ENCODE peak calls at places on chromosome 18, in four cellular contexts. F, I, G and X are unnamed samples.

GRCh38 chr18:79693561-79694205 is 14.1 kb downstream of the CTDP1 start:
- DNase-seq in F (no peak), I (no peak), G (peak; percentile 52), X (no peak)

GRCh38 chr18:63553117-63553516 is 10.9 kb downstream of the SERPINB12 start:
- DNase-seq in F (peak; percentile 93), I (no peak), G (no peak), X (no peak)

GRCh38 chr18:62585274-62586147 is 62.7 kb downstream of the ZCCHC2 start:
- DNase-seq in F (no peak), I (no peak), G (no peak), X (no peak)

GRCh38 chr18:64037812-64038414 is 68.0 kb downstream of the SERPINB8 start:
- DNase-seq in F (peak; percentile 52), I (no peak), G (no peak), X (peak; percentile 49)

GRCh38 chr18:44568343-44568742 is 112.3 kb upstream of the SETBP1 start:
- DNase-seq in F (peak; percentile 17), I (no peak), G (no peak), X (no peak)

GRCh38 chr18:59051470-59052165 is 88.1 kb upstream of the SEC11C start:
- DNase-seq in F (peak; percentile 18), I (no peak), G (no peak), X (no peak)

GRCh38 chr18:31241900-31242409 is 76.0 kb upstream of the DSG1 start:
- DNase-seq in F (no peak), I (no peak), G (no peak), X (no peak)

GRCh38 chr18:75824661-75825060 is 397.2 kb upstream of the SMIM21 start:
- DNase-seq in F (no peak), I (no peak), G (no peak), X (no peak)

GRCh38 chr18:43719264-43719795 is 442.0 kb upstream of the SYT4 start:
- DNase-seq in F (peak; percentile 60), I (no peak), G (no peak), X (no peak)

GRCh38 chr18:70329076-70329475 is 40.2 kb downstream of the SOCS6 start:
- DNase-seq in F (no peak), I (no peak), G (no peak), X (no peak)
- H3K4me3 ChIP-seq in F (peak overlapping the region; percentile 30), I (no peak overlapping the region), G (no peak overlapping the region), X (no peak overlapping the region)

DNA sequence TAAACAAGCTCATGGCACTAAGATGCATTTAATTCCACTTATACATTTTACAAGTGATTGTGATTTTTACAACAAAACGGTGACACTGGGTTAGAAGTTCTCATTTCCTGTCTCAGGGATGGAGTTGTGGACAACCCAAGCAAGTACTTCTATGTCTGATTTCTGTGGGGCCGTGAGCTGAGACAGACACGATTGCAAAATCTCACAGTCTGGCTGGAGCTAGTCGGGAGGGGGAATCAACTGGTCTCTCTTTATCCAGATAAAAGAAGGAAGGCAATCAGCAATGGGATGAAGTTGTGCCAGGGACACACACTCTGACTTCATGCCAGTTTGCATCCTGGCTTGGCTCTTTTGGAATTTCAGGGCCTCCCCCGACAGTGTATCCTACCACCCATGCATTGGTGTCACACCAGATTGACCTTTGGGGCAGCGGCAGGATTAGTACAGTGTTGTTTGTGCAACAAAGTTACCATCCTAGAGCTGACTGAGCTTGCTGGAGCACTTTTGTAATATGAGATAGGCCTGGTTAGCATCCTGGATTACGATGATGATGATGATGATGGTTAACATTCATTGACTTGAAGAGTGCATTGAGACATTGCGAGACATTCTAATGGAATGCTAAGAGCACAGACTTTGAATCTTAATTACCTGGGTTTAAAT is 98.8 kb downstream of the CTAGE1 start:
- DNase-seq in F (no peak), I (no peak), G (no peak), X (no peak)
- H3K4me3 ChIP-seq in F (no peak overlapping the region), I (no peak overlapping the region), G (no peak overlapping the region), X (no peak overlapping the region)

GRCh38 chr18:7566587-7567486 is at the start of gene PTPRM:
- DNase-seq in F (peak; percentile 96), I (peak; percentile 78), G (peak; percentile 93), X (peak; percentile 46)

GRCh38 chr18:7566244-7566586 is 901 bp upstream of the PTPRM start:
- DNase-seq in F (no peak), I (no peak), G (no peak), X (no peak)

GRCh38 chr18:7565677-7566076 is 1.4 kb upstream of the PTPRM start:
- DNase-seq in F (peak; percentile 6), I (no peak), G (no peak), X (no peak)

GRCh38 chr18:7568426-7568825 is 1.3 kb downstream of the PTPRM start:
- DNase-seq in F (peak; percentile 69), I (no peak), G (peak; percentile 44), X (no peak)

DNA sequence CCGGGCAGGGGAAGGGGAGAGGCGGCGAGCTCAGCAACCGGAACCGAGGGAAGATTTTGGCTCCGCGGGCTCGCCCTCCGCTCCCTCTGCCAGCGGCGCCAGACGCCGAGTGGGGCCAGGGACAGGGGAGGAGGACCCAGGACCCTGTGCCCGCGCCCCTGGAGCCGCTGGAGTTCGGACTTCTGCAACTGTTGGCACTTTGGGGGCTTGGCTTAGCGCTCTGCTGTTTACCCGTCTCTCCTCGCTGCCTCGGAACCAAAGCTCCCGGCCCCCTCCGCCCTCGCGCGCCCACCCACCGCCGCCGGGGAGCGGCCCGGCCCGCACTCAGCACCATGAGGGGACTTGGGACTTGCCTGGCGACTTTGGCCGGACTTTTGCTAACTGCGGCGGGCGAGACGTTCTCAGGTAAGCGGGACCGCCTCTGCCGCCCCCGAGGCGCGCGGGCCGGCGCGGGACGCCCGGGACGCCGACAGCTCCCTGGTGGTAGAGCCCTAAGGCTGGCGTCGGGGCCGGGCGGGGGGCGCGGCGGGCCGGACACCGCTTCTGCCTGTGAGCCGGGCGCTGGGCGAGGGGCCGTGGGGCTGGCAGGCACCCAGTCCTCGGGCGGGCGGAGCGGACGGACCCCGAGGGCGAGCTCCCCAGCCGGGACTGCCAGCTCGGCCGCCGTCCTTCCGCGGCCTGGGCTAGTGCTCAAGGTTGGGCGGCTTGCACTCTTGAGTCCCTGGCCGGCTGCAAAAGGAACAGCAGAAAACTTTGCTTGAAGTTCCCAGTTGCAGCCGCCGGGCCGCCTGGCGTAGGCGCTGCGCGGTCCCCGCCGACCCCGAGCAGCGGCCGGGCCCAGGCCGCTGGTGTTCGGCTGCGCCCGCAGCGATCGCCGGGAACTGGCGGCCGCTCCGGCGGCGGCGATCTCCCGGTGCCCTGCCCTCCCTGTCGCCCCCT is 640 bp downstream of the PTPRM start:
- DNase-seq in F (peak; percentile 75), I (peak; percentile 59), G (peak; percentile 48), X (no peak)
- H3K4me3 ChIP-seq in F (peak overlapping the region; percentile 93), I (peak overlapping the region; percentile 77), G (peak overlapping the region; percentile 84), X (no peak overlapping the region)

GRCh38 chr18:51030537-51031258 is 685 bp downstream of the SMAD4 start:
- DNase-seq in F (peak; percentile 87), I (peak; percentile 61), G (peak; percentile 78), X (peak; percentile 66)

GRCh38 chr18:51028201-51028805 is 1.7 kb upstream of the SMAD4 start:
- DNase-seq in F (peak; percentile 23), I (no peak), G (no peak), X (peak; percentile 67)

GRCh38 chr18:51029694-51030536 is at the start of gene SMAD4:
- DNase-seq in F (peak; percentile 98), I (peak; percentile 97), G (peak; percentile 96), X (peak; percentile 97)

GRCh38 chr18:51029378-51029693 is 677 bp upstream of the SMAD4 start:
- DNase-seq in F (no peak), I (no peak), G (no peak), X (no peak)

DNA sequence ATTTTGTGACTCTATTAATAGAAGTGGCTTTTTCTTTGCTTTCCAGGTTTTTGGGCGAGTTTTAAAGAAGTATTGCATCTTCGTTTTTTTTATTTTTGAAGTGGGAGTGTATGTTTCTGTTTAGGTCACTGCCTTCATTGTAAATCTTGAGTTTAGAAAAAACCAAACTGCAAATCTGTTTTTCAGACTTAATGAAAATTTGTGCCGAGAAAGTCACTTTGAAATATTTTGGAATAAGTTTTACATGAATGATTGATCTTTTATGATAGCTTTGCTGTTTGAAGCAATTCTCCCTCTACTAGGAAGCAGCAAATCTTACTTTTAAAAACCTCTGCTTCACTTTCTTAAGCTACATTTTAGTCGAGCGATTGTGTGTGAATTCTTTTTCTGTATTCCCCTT is 2.2 kb downstream of the SMAD4 start:
- DNase-seq in F (peak; percentile 18), I (no peak), G (no peak), X (no peak)
- H3K4me3 ChIP-seq in F (peak overlapping the region; percentile 90), I (no peak overlapping the region), G (peak overlapping the region; percentile 84), X (peak overlapping the region; percentile 71)

GRCh38 chr18:24725644-24726043 is 265.2 kb downstream of the HRH4 start:
- DNase-seq in F (no peak), I (no peak), G (no peak), X (no peak)
- H3K4me3 ChIP-seq in F (no peak overlapping the region), I (no peak overlapping the region), G (no peak overlapping the region), X (no peak overlapping the region)

GRCh38 chr18:39841133-39842041 is 2113.6 kb upstream of the PIK3C3 start:
- DNase-seq in F (peak; percentile 69), I (peak; percentile 55), G (no peak), X (no peak)
- H3K4me3 ChIP-seq in F (peak overlapping the region; percentile 73), I (peak overlapping the region; percentile 25), G (peak overlapping the region; percentile 46), X (no peak overlapping the region)

GRCh38 chr18:8989855-8990254 is 112.6 kb upstream of the NDUFV2 start:
- DNase-seq in F (no peak), I (no peak), G (no peak), X (no peak)
- H3K4me3 ChIP-seq in F (no peak overlapping the region), I (no peak overlapping the region), G (no peak overlapping the region), X (no peak overlapping the region)